ENCODE peak calls at places on chromosomes 6 and 20, in five cellular contexts. B is neural progenitor cell, H is fibroblast of lung, T is H1, V is PC-3. Z is an unnamed sample.
A peak's percentile ranks its signal among the peaks of the same experiment; 100 is the strongest.

GRCh38 chr6:170244721-170245201 is 46.1 kb downstream of the DLL1 start:
- DNase-seq in B (no peak), H (no peak), T (no peak), V (no peak), Z (no peak)

GRCh38 chr6:42451146-42451594 is 556 bp downstream of the TRERF1 start:
- DNase-seq in B (no peak), H (peak; percentile 72), T (no peak), V (no peak), Z (no peak)

GRCh38 chr20:32440758-32441078 is 82.6 kb downstream of the ASXL1 start:
- DNase-seq in B (no peak), H (no peak), T (no peak), V (no peak), Z (no peak)

GRCh38 chr6:164532546-164533362 is 776.7 kb downstream of the C6orf118 start:
- DNase-seq in B (peak; percentile 15), H (no peak), T (no peak), V (no peak), Z (no peak)

GRCh38 chr6:3228046-3228671 is 706 bp upstream of the TUBB2B start:
- DNase-seq in B (peak; percentile 88), H (no peak), T (peak; percentile 89), V (no peak), Z (no peak)

GRCh38 chr6:9851541-9852380 is 563.1 kb downstream of the TFAP2A start:
- DNase-seq in B (peak; percentile 29), H (no peak), T (peak; percentile 46), V (peak; percentile 83), Z (peak; percentile 76)

GRCh38 chr6:119121367-119121766 is 42.9 kb upstream of the FAM184A start:
- DNase-seq in B (no peak), H (no peak), T (no peak), V (no peak), Z (no peak)

GRCh38 chr20:36102809-36103596 is 51.5 kb upstream of the EPB41L1 start:
- DNase-seq in B (no peak), H (no peak), T (no peak), V (no peak), Z (no peak)

GRCh38 chr6:29926081-29926794 is 16.1 kb upstream of the HLA-A start:
- DNase-seq in B (no peak), H (peak; percentile 54), T (peak; percentile 48), V (no peak), Z (no peak)

GRCh38 chr6:38806271-38806670 is 91.2 kb downstream of the DNAH8 start:
- DNase-seq in B (peak; percentile 25), H (no peak), T (no peak), V (no peak), Z (no peak)

GRCh38 chr20:31711416-31712111 is 11.1 kb downstream of the BCL2L1 start:
- DNase-seq in B (no peak), H (no peak), T (no peak), V (peak; percentile 20), Z (no peak)

GRCh38 chr6:113450061-113450465 is 407.1 kb upstream of the MARCKS start:
- DNase-seq in B (no peak), H (peak; percentile 49), T (no peak), V (no peak), Z (no peak)

GRCh38 chr6:37449984-37450383 is 17.0 kb downstream of the CMTR1 start:
- DNase-seq in B (no peak), H (no peak), T (no peak), V (no peak), Z (no peak)

GRCh38 chr20:45136911-45137310 is 12.6 kb upstream of the WFDC12 start:
- DNase-seq in B (no peak), H (no peak), T (no peak), V (no peak), Z (no peak)

GRCh38 chr6:70739534-70739933 is 71.9 kb downstream of the SMAP1 start:
- DNase-seq in B (no peak), H (no peak), T (no peak), V (no peak), Z (no peak)

GRCh38 chr6:168885196-168885595 is 368.4 kb downstream of the THBS2 start:
- DNase-seq in B (no peak), H (no peak), T (no peak), V (no peak), Z (no peak)

GRCh38 chr20:40866056-40866455 is 162.6 kb upstream of the TOP1 start:
- DNase-seq in B (no peak), H (no peak), T (no peak), V (no peak), Z (no peak)

GRCh38 chr6:37988131-37988530 is 168.6 kb downstream of the ZFAND3 start:
- DNase-seq in B (no peak), H (peak; percentile 94), T (no peak), V (no peak), Z (no peak)

GRCh38 chr6:4645713-4646356 is 130.4 kb upstream of the CDYL start:
- DNase-seq in B (no peak), H (no peak), T (no peak), V (no peak), Z (no peak)

GRCh38 chr20:63090682-63091571 is 84.2 kb upstream of the BHLHE23 start:
- DNase-seq in B (no peak), H (no peak), T (peak; percentile 38), V (peak; percentile 16), Z (no peak)

GRCh38 chr6:21229061-21229460 is 364.5 kb upstream of the SOX4 start:
- DNase-seq in B (peak; percentile 26), H (no peak), T (no peak), V (no peak), Z (peak; percentile 19)
- TF ChIP-seq EZH2 in B (no peak), H (no peak), T (no peak), V (no peak), Z (no peak)

GRCh38 chr20:47400685-47401084 is 44.2 kb upstream of the ZMYND8 start:
- DNase-seq in B (no peak), H (no peak), T (no peak), V (peak; percentile 35), Z (no peak)
- TF ChIP-seq EZH2 in B (no peak), H (no peak), T (no peak), V (no peak), Z (no peak)

GRCh38 chr6:104956663-104957294 is at the start of gene LIN28B:
- DNase-seq in B (peak; percentile 59), H (no peak), T (no peak), V (no peak), Z (no peak)
- TF ChIP-seq EZH2 in B (no peak), H (no peak), T (no peak), V (no peak), Z (no peak)

GRCh38 chr6:83708546-83708969 is 343 bp downstream of the SNAP91 start:
- DNase-seq in B (peak; percentile 73), H (peak; percentile 1), T (no peak), V (no peak), Z (no peak)

GRCh38 chr6:83711958-83712357 is 3.1 kb upstream of the SNAP91 start:
- DNase-seq in B (no peak), H (no peak), T (no peak), V (no peak), Z (no peak)

GRCh38 chr6:83707829-83708545 is 914 bp downstream of the SNAP91 start:
- DNase-seq in B (peak; percentile 73), H (peak; percentile 11), T (peak; percentile 67), V (no peak), Z (no peak)

GRCh38 chr6:83708970-83709747 is at the start of gene SNAP91:
- DNase-seq in B (peak; percentile 88), H (no peak), T (peak; percentile 85), V (no peak), Z (no peak)

DNA sequence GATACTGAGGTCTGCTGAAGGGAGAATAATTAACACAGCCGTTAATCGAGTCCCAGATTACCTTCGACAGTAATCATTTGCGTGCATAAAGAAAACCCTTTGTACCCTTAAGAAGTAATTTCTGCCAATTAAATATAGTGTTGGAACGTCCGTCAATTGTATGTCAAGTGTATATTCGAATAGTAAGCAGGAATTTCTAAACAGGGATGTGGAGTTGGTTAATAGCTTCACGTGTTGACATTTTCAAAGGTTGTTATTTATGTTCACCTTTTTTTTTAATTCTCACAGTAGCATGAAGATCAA is 798 bp upstream of the SNAP91 start:
- DNase-seq in B (no peak), H (no peak), T (no peak), V (no peak), Z (no peak)
- TF ChIP-seq EZH2 in B (peak; percentile 72), H (no peak), T (no peak), V (no peak), Z (peak; percentile 85)

DNA sequence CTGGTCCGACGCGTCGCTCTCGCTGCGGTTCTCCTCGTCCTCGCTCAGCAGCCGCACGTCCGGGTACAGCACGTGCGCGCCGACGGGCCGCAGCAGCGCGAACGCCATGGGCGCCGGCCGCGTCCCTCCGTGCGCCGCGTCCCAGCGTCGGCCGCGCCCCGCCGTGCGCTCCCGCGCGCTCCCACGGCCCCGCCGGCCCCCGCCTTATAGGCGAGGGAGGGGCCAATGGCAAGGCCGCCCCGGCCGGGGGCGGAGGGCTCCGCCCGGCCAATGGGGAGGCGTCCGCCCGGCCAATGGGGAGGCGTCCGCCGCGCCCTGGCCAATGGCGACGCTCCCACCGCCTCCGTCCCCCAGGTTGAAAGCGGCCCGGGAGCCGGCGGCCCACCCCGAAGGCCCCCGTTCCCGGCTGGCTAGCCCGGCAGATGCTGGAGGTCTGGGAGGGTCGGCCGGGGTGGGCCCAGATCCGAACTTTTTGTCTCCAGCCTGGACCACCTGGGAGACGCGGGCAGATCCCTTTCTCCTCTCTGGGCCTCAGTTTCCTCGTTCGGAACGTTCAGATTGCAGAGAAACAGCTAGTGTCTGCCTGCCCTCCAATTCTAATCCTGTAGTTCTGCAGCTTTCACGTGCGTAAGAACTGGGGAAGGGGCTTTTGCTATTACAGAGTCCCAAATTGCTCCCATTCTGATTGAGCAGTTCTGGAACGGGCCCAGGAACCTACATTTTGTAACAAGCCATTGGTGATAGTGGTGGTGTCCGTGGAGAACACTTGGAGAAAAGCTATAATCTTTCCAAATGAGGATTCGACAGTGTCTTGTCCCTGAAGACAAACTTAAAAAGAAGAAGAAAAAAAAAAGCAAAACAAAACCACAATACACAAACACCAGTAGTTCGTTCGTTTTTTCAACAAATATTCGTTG is at the start of gene TCF15:
- DNase-seq in B (peak; percentile 87), H (no peak), T (peak; percentile 81), V (peak; percentile 40), Z (peak; percentile 4)
- TF ChIP-seq EZH2 in B (peak; percentile 6), H (peak; percentile 59), T (no peak), V (no peak), Z (peak; percentile 9)

GRCh38 chr6:1312193-1312443 is 220 bp downstream of the FOXQ1 start:
- DNase-seq in B (no peak), H (no peak), T (no peak), V (no peak), Z (no peak)
- TF ChIP-seq EZH2 in B (no peak), H (no peak), T (no peak), V (no peak), Z (no peak)

DNA sequence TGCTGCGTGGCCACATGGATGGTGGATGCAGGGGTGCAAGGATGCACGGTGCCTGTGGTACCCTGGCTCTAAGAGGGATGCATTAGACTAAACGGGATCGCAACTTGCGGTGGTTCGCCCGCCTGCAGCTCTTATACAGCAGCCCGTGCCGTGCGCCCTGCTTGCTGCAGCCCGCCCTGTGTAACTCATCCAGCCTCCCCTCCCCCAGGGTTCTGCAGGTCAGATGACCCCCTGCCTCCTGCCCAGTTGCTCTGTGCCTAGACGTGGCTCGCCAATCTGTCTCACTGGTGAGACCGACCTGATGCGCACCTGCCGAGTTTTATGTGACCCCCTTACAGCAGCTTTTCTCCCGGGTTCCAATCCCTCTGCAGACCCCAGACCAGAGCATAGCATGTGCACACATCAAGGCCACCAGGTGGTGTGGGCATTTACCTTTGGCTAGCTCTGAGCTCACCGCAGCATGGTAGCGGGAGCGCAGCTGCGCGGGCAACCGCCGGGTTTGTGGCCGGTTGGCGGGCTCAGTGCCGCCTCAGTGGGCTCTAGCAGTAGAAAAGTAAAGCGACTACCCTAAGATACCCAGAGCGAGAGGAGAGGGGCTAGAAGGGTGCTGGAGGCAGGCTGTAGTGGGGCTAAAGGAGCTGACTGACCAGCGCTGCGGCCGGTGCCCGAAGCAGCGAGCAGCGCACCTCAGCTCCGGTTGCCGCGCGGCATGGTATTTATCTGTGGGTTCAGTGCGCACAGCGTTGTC is 693 bp upstream of the GNAS-AS1 start:
- DNase-seq in B (peak; percentile 49), H (no peak), T (peak; percentile 71), V (no peak), Z (no peak)
- TF ChIP-seq EZH2 in B (no peak), H (no peak), T (peak; percentile 54), V (no peak), Z (no peak)